ENCODE peak calls at places on chromosomes 12 and 14, in ten cellular contexts. One of them, this sample, is unnamed.

GRCh38 chr12:25719505-25719904 is 166.4 kb upstream of the LMNTD1 start:
- DNase-seq in pancreas: no peak
- DNase-seq in GM23338: no peak
- DNase-seq in stomach: no peak
- DNase-seq in K562: no peak
- DNase-seq in body of pancreas: no peak
- DNase-seq in brain microvascular endothelial cell: no peak
- DNase-seq in heart left ventricle: no peak
- DNase-seq in upper lobe of right lung: no peak
- DNase-seq in mammary epithelial cell: no peak
- DNase-seq in this sample: no peak

GRCh38 chr12:60144395-60144794 is 548.6 kb downstream of the SLC16A7 start:
- DNase-seq in K562: peak; percentile 88
- DNase-seq in heart left ventricle: no peak
- DNase-seq in stomach: no peak
- DNase-seq in GM23338: no peak
- DNase-seq in pancreas: no peak
- DNase-seq in upper lobe of right lung: no peak
- DNase-seq in mammary epithelial cell: no peak
- DNase-seq in brain microvascular endothelial cell: no peak
- DNase-seq in body of pancreas: no peak
- DNase-seq in this sample: no peak

GRCh38 chr14:105879867-105880561 is 353.6 kb downstream of the TMEM121 start:
- DNase-seq in upper lobe of right lung: peak; percentile 54
- DNase-seq in brain microvascular endothelial cell: no peak
- DNase-seq in mammary epithelial cell: no peak
- DNase-seq in stomach: peak; percentile 21
- DNase-seq in GM23338: no peak
- DNase-seq in heart left ventricle: peak; percentile 34
- DNase-seq in body of pancreas: peak; percentile 12
- DNase-seq in K562: no peak
- DNase-seq in pancreas: peak; percentile 67
- DNase-seq in this sample: peak; percentile 7

GRCh38 chr14:63855272-63855671 is 2.5 kb downstream of the SYNE2 start:
- DNase-seq in heart left ventricle: no peak
- DNase-seq in body of pancreas: no peak
- DNase-seq in K562: no peak
- DNase-seq in pancreas: no peak
- DNase-seq in stomach: no peak
- DNase-seq in mammary epithelial cell: no peak
- DNase-seq in GM23338: no peak
- DNase-seq in brain microvascular endothelial cell: no peak
- DNase-seq in upper lobe of right lung: no peak
- DNase-seq in this sample: no peak

GRCh38 chr14:52950898-52951729 is at the start of gene FERMT2:
- DNase-seq in upper lobe of right lung: peak; percentile 94
- DNase-seq in pancreas: peak; percentile 93
- DNase-seq in heart left ventricle: peak; percentile 92
- DNase-seq in mammary epithelial cell: peak; percentile 75
- DNase-seq in K562: peak; percentile 41
- DNase-seq in stomach: peak; percentile 86
- DNase-seq in brain microvascular endothelial cell: peak; percentile 72
- DNase-seq in body of pancreas: peak; percentile 88
- DNase-seq in GM23338: peak; percentile 95
- DNase-seq in this sample: peak; percentile 96

GRCh38 chr14:76793956-76794355 is 18.7 kb downstream of the ANGEL1 start:
- DNase-seq in heart left ventricle: no peak
- DNase-seq in stomach: no peak
- DNase-seq in K562: no peak
- DNase-seq in upper lobe of right lung: no peak
- DNase-seq in GM23338: no peak
- DNase-seq in brain microvascular endothelial cell: no peak
- DNase-seq in body of pancreas: no peak
- DNase-seq in mammary epithelial cell: no peak
- DNase-seq in pancreas: no peak
- DNase-seq in this sample: no peak

GRCh38 chr12:19299765-19300164 is 139.5 kb upstream of the AEBP2 start:
- DNase-seq in stomach: no peak
- DNase-seq in pancreas: no peak
- DNase-seq in brain microvascular endothelial cell: peak; percentile 25
- DNase-seq in upper lobe of right lung: no peak
- DNase-seq in body of pancreas: no peak
- DNase-seq in mammary epithelial cell: peak; percentile 86
- DNase-seq in heart left ventricle: no peak
- DNase-seq in K562: no peak
- DNase-seq in GM23338: no peak
- DNase-seq in this sample: no peak

GRCh38 chr12:82857911-82858533 is 171.3 kb downstream of the TMTC2 start:
- DNase-seq in upper lobe of right lung: no peak
- DNase-seq in brain microvascular endothelial cell: no peak
- DNase-seq in K562: no peak
- DNase-seq in stomach: no peak
- DNase-seq in mammary epithelial cell: peak; percentile 5
- DNase-seq in GM23338: peak; percentile 35
- DNase-seq in pancreas: no peak
- DNase-seq in heart left ventricle: no peak
- DNase-seq in body of pancreas: no peak
- DNase-seq in this sample: no peak

GRCh38 chr12:81627336-81628189 is 131.6 kb downstream of the PPFIA2 start:
- DNase-seq in upper lobe of right lung: no peak
- DNase-seq in GM23338: peak; percentile 75
- DNase-seq in pancreas: no peak
- DNase-seq in K562: peak; percentile 12
- DNase-seq in stomach: no peak
- DNase-seq in body of pancreas: no peak
- DNase-seq in brain microvascular endothelial cell: peak; percentile 34
- DNase-seq in heart left ventricle: no peak
- DNase-seq in mammary epithelial cell: peak; percentile 23
- DNase-seq in this sample: no peak

GRCh38 chr12:129531004-129531403 is 372.8 kb downstream of the TMEM132D start:
- DNase-seq in stomach: peak; percentile 60
- DNase-seq in mammary epithelial cell: no peak
- DNase-seq in body of pancreas: peak; percentile 54
- DNase-seq in brain microvascular endothelial cell: no peak
- DNase-seq in pancreas: no peak
- DNase-seq in heart left ventricle: no peak
- DNase-seq in GM23338: peak; percentile 8
- DNase-seq in K562: no peak
- DNase-seq in upper lobe of right lung: no peak
- DNase-seq in this sample: no peak

GRCh38 chr14:68662395-68662794 is 130.5 kb downstream of the ZFP36L1 start:
- DNase-seq in mammary epithelial cell: no peak
- DNase-seq in heart left ventricle: no peak
- DNase-seq in K562: no peak
- DNase-seq in brain microvascular endothelial cell: no peak
- DNase-seq in GM23338: no peak
- DNase-seq in stomach: no peak
- DNase-seq in upper lobe of right lung: peak; percentile 13
- DNase-seq in pancreas: no peak
- DNase-seq in body of pancreas: no peak
- DNase-seq in this sample: no peak

GRCh38 chr12:68773582-68773981 is 27.6 kb downstream of the SLC35E3 start:
- DNase-seq in K562: no peak
- DNase-seq in upper lobe of right lung: no peak
- DNase-seq in stomach: no peak
- DNase-seq in mammary epithelial cell: no peak
- DNase-seq in pancreas: no peak
- DNase-seq in heart left ventricle: no peak
- DNase-seq in brain microvascular endothelial cell: no peak
- DNase-seq in body of pancreas: no peak
- DNase-seq in GM23338: no peak
- DNase-seq in this sample: no peak

GRCh38 chr12:68673788-68674187 is 13.0 kb upstream of the NUP107 start:
- DNase-seq in stomach: no peak
- DNase-seq in pancreas: no peak
- DNase-seq in upper lobe of right lung: no peak
- DNase-seq in K562: peak; percentile 35
- DNase-seq in heart left ventricle: no peak
- DNase-seq in body of pancreas: no peak
- DNase-seq in brain microvascular endothelial cell: no peak
- DNase-seq in GM23338: no peak
- DNase-seq in mammary epithelial cell: no peak
- DNase-seq in this sample: no peak

GRCh38 chr12:61536525-61536924 is 723.7 kb upstream of the USP15 start:
- DNase-seq in mammary epithelial cell: no peak
- DNase-seq in GM23338: no peak
- DNase-seq in pancreas: no peak
- DNase-seq in brain microvascular endothelial cell: peak; percentile 2
- DNase-seq in stomach: no peak
- DNase-seq in K562: no peak
- DNase-seq in body of pancreas: no peak
- DNase-seq in upper lobe of right lung: no peak
- DNase-seq in heart left ventricle: no peak
- DNase-seq in this sample: peak; percentile 27

GRCh38 chr14:88667555-88668273 is 104.9 kb downstream of the ZC3H14 start:
- DNase-seq in mammary epithelial cell: peak; percentile 70
- DNase-seq in GM23338: peak; percentile 89
- DNase-seq in heart left ventricle: no peak
- DNase-seq in upper lobe of right lung: peak; percentile 51
- DNase-seq in stomach: peak; percentile 51
- DNase-seq in brain microvascular endothelial cell: peak; percentile 41
- DNase-seq in pancreas: no peak
- DNase-seq in K562: peak; percentile 72
- DNase-seq in body of pancreas: peak; percentile 64
- DNase-seq in this sample: peak; percentile 32

GRCh38 chr12:45532113-45532512 is 197.4 kb upstream of the ARID2 start:
- DNase-seq in K562: no peak
- DNase-seq in upper lobe of right lung: no peak
- DNase-seq in stomach: no peak
- DNase-seq in GM23338: peak; percentile 11
- DNase-seq in pancreas: no peak
- DNase-seq in mammary epithelial cell: no peak
- DNase-seq in brain microvascular endothelial cell: no peak
- DNase-seq in body of pancreas: no peak
- DNase-seq in heart left ventricle: no peak
- DNase-seq in this sample: no peak

GRCh38 chr12:112858776-112859175 is 48.0 kb upstream of the OAS1 start:
- DNase-seq in upper lobe of right lung: no peak
- DNase-seq in K562: no peak
- DNase-seq in stomach: no peak
- DNase-seq in body of pancreas: no peak
- DNase-seq in mammary epithelial cell: no peak
- DNase-seq in GM23338: no peak
- DNase-seq in heart left ventricle: no peak
- DNase-seq in brain microvascular endothelial cell: no peak
- DNase-seq in pancreas: no peak
- DNase-seq in this sample: no peak
- H3K27ac ChIP-seq in upper lobe of right lung: no peak overlapping the region
- H3K27ac ChIP-seq in K562: no peak overlapping the region
- H3K27ac ChIP-seq in stomach: no peak overlapping the region
- H3K27ac ChIP-seq in body of pancreas: no peak overlapping the region
- H3K27ac ChIP-seq in mammary epithelial cell: no peak overlapping the region
- H3K27ac ChIP-seq in GM23338: no peak overlapping the region
- H3K27ac ChIP-seq in heart left ventricle: no peak overlapping the region
- H3K27ac ChIP-seq in brain microvascular endothelial cell: no peak overlapping the region
- H3K27ac ChIP-seq in pancreas: no peak overlapping the region
- H3K27ac ChIP-seq in this sample: no peak overlapping the region

DNA sequence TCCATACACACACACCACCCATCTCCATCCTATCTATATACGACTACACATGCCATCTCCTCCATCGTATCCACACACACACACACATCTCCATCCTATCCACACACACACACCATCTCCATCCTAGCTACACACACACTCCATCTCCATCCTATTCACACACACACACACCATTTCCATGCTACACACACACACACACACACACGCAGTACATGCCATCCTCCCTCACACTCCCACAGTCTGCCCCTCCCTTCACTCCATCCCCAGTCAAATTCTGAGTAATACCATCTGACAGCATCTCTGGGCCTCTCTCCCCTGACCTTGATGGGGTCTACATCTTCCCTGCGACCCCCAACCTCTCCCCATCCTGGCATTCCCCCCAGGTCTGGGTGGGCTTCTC is 193.8 kb upstream of the LHX5 start:
- DNase-seq in heart left ventricle: no peak
- DNase-seq in body of pancreas: no peak
- DNase-seq in brain microvascular endothelial cell: no peak
- DNase-seq in upper lobe of right lung: no peak
- DNase-seq in pancreas: no peak
- DNase-seq in K562: no peak
- DNase-seq in stomach: no peak
- DNase-seq in mammary epithelial cell: no peak
- DNase-seq in GM23338: no peak
- DNase-seq in this sample: no peak
- H3K27me3 ChIP-seq in heart left ventricle: peaks cover 9% of the 10 kb centered on the region
- H3K27me3 ChIP-seq in body of pancreas: no peaks in the 10 kb centered on the region
- H3K27me3 ChIP-seq in brain microvascular endothelial cell: no peaks in the 10 kb centered on the region
- H3K27me3 ChIP-seq in upper lobe of right lung: peaks cover 49% of the 10 kb centered on the region
- H3K27me3 ChIP-seq in pancreas: no peaks in the 10 kb centered on the region
- H3K27me3 ChIP-seq in K562: peaks cover 10% of the 10 kb centered on the region
- H3K27me3 ChIP-seq in stomach: peaks cover 4% of the 10 kb centered on the region
- H3K27me3 ChIP-seq in mammary epithelial cell: peaks cover 2% of the 10 kb centered on the region
- H3K27me3 ChIP-seq in GM23338: no peaks in the 10 kb centered on the region
- H3K27me3 ChIP-seq in this sample: no peaks in the 10 kb centered on the region

DNA sequence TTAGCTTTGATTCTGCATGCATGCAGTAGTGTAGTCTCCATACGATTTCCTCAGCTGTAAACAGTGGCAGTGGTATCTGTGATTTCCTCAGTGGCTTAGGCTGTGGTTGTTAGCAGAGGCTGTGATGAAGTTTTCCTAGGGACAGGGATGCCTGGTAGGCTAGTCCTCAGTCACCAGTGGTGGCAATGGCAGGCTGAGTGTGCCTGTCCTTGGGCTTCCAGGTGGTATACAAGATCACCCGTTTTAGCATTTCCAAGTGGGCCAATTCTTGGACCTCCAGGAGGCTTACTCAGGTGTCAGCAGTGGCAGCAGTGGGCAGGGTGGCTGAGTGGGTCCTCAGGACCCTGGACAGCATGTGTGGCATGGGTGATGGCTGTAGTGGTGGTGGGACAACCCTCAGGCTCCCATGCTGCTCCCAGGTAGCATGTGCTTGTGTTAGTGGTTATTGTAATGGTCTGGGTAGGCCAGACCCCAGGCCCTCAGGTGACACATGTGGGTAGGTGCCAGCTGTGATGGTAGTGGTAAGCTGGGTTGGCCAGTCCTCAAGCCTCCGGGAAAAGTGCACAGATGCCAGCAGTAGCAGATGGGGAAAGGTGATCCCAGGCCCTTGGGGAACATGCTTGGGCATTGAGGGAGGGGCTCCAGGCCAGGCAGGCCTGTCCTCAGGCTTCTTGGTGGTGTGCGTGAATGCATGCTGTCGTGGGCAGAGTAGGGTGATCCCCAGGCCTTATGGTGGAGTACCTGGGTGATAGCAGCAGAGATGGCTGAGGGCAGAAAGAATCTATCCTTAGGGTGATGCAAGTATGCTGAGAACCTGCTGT is 146.5 kb downstream of the PAPOLA start:
- DNase-seq in brain microvascular endothelial cell: no peak
- DNase-seq in mammary epithelial cell: no peak
- DNase-seq in upper lobe of right lung: no peak
- DNase-seq in pancreas: no peak
- DNase-seq in GM23338: no peak
- DNase-seq in stomach: peak; percentile 7
- DNase-seq in heart left ventricle: no peak
- DNase-seq in K562: no peak
- DNase-seq in body of pancreas: no peak
- DNase-seq in this sample: no peak
- H3K27ac ChIP-seq in brain microvascular endothelial cell: no peak overlapping the region
- H3K27ac ChIP-seq in mammary epithelial cell: no peak overlapping the region
- H3K27ac ChIP-seq in upper lobe of right lung: no peak overlapping the region
- H3K27ac ChIP-seq in pancreas: no peak overlapping the region
- H3K27ac ChIP-seq in GM23338: no peak overlapping the region
- H3K27ac ChIP-seq in stomach: no peak overlapping the region
- H3K27ac ChIP-seq in heart left ventricle: no peak overlapping the region
- H3K27ac ChIP-seq in K562: no peak overlapping the region
- H3K27ac ChIP-seq in body of pancreas: no peak overlapping the region
- H3K27ac ChIP-seq in this sample: no peak overlapping the region

GRCh38 chr14:24337824-24338175 is 2.0 kb downstream of the RIPK3 start:
- DNase-seq in K562: no peak
- DNase-seq in GM23338: no peak
- DNase-seq in heart left ventricle: no peak
- DNase-seq in stomach: no peak
- DNase-seq in mammary epithelial cell: no peak
- DNase-seq in body of pancreas: no peak
- DNase-seq in brain microvascular endothelial cell: no peak
- DNase-seq in pancreas: no peak
- DNase-seq in upper lobe of right lung: no peak
- DNase-seq in this sample: no peak
- H3K27me3 ChIP-seq in K562: no peaks in the 10 kb centered on the region
- H3K27me3 ChIP-seq in GM23338: peaks cover 100% of the 10 kb centered on the region
- H3K27me3 ChIP-seq in heart left ventricle: no peaks in the 10 kb centered on the region
- H3K27me3 ChIP-seq in stomach: no peaks in the 10 kb centered on the region
- H3K27me3 ChIP-seq in mammary epithelial cell: peaks cover 13% of the 10 kb centered on the region
- H3K27me3 ChIP-seq in body of pancreas: peaks cover 5% of the 10 kb centered on the region
- H3K27me3 ChIP-seq in brain microvascular endothelial cell: peaks cover 11% of the 10 kb centered on the region
- H3K27me3 ChIP-seq in pancreas: no peaks in the 10 kb centered on the region
- H3K27me3 ChIP-seq in upper lobe of right lung: peaks cover 10% of the 10 kb centered on the region
- H3K27me3 ChIP-seq in this sample: no peaks in the 10 kb centered on the region